ENCODE peak calls at places on chromosomes 3 and 15, in ten cellular contexts. W, F, R, N, D, J, I, Q, K and G are unnamed samples.
A peak's percentile ranks its signal among the peaks of the same experiment; 100 is the strongest.

GRCh38 chr3:17258823-17259436 is 374.2 kb downstream of the PLCL2 start:
- DNase-seq in I (peak; percentile 27), Q (peak; percentile 26), D (no peak), F (no peak), R (no peak), K (peak; percentile 9), J (no peak), W (peak; percentile 35), N (peak; percentile 28), G (peak; percentile 40)

GRCh38 chr15:93217343-93217742 is 128.3 kb upstream of the RGMA start:
- DNase-seq in J (no peak), I (no peak), F (no peak), R (no peak), N (no peak), Q (no peak), W (no peak), D (peak; percentile 27), K (no peak), G (no peak)

GRCh38 chr15:64697911-64698369 is 77.4 kb downstream of the RBPMS2 start:
- DNase-seq in K (no peak), J (no peak), I (no peak), Q (no peak), F (no peak), R (no peak), D (no peak), W (no peak), N (no peak), G (no peak)

GRCh38 chr15:80695099-80695910 is at the start of gene ABHD17C:
- DNase-seq in J (peak; percentile 63), F (peak; percentile 36), W (peak; percentile 62), I (peak; percentile 38), R (peak; percentile 80), D (peak; percentile 67), N (peak; percentile 77), Q (no peak), K (no peak), G (peak; percentile 29)

GRCh38 chr3:52110502-52110901 is 43.7 kb downstream of the POC1A start:
- DNase-seq in J (no peak), W (no peak), Q (no peak), R (no peak), I (no peak), D (no peak), N (no peak), K (no peak), F (no peak), G (no peak)

GRCh38 chr3:30439451-30440053 is 166.8 kb upstream of the TGFBR2 start:
- DNase-seq in N (no peak), I (no peak), K (no peak), D (no peak), R (no peak), Q (no peak), F (no peak), W (no peak), J (no peak), G (no peak)

GRCh38 chr3:41679412-41679811 is 282.5 kb downstream of the ULK4 start:
- DNase-seq in W (no peak), Q (no peak), F (no peak), D (no peak), K (no peak), J (no peak), I (no peak), N (no peak), R (no peak), G (no peak)

GRCh38 chr3:13262493-13263211 is 157.5 kb downstream of the NUP210 start:
- DNase-seq in K (no peak), D (peak; percentile 42), Q (no peak), I (no peak), R (peak; percentile 86), W (peak; percentile 84), F (peak; percentile 87), J (no peak), N (no peak), G (peak; percentile 57)

GRCh38 chr15:81400640-81401236 is 26.7 kb upstream of the TMC3 start:
- DNase-seq in I (peak; percentile 17), J (peak; percentile 13), N (peak; percentile 58), D (no peak), W (peak; percentile 40), F (peak; percentile 9), K (peak; percentile 6), Q (peak; percentile 45), R (no peak), G (peak; percentile 76)

GRCh38 chr3:115685097-115685496 is 61.8 kb downstream of the GAP43 start:
- DNase-seq in W (no peak), F (no peak), K (no peak), I (no peak), N (no peak), J (no peak), Q (no peak), R (no peak), D (no peak), G (no peak)

GRCh38 chr15:33068007-33068441 is 126.5 kb downstream of the FMN1 start:
- DNase-seq in W (no peak), I (no peak), J (peak; percentile 40), K (peak; percentile 31), F (no peak), N (peak; percentile 19), R (peak; percentile 52), D (peak; percentile 56), Q (no peak), G (no peak)

GRCh38 chr15:63605816-63606215 is 8.6 kb downstream of the FBXL22 start:
- DNase-seq in J (no peak), I (no peak), F (no peak), D (no peak), Q (no peak), W (no peak), K (peak; percentile 39), R (no peak), N (no peak), G (peak; percentile 87)

GRCh38 chr15:72284781-72285180 is 12.4 kb upstream of the PARP6 start:
- DNase-seq in J (no peak), K (no peak), W (no peak), Q (no peak), N (no peak), I (no peak), R (no peak), F (no peak), D (no peak), G (no peak)

GRCh38 chr3:151900460-151900859 is 27.0 kb downstream of the SUCNR1 start:
- DNase-seq in R (no peak), Q (no peak), J (no peak), F (no peak), D (no peak), I (no peak), K (no peak), N (no peak), W (no peak), G (no peak)

GRCh38 chr3:33541918-33542317 is 101.7 kb upstream of the UBP1 start:
- DNase-seq in K (no peak), W (no peak), N (no peak), J (no peak), R (no peak), F (no peak), Q (no peak), I (no peak), D (no peak), G (no peak)

GRCh38 chr15:73015493-73015892 is 36.8 kb upstream of the NEO1 start:
- DNase-seq in N (peak; percentile 31), J (no peak), F (no peak), R (no peak), K (no peak), Q (no peak), D (no peak), W (no peak), I (no peak), G (no peak)

GRCh38 chr15:88974392-88974791 is 61.2 kb upstream of the MFGE8 start:
- DNase-seq in D (no peak), F (no peak), W (no peak), R (no peak), I (no peak), N (no peak), K (no peak), Q (no peak), J (no peak), G (no peak)

GRCh38 chr3:112741956-112742355 is 101.0 kb upstream of the CCDC80 start:
- DNase-seq in D (no peak), W (no peak), J (no peak), Q (no peak), N (no peak), I (no peak), K (no peak), R (no peak), F (no peak), G (no peak)

GRCh38 chr15:40115670-40116093 is 7.0 kb upstream of the BMF start:
- DNase-seq in J (no peak), D (no peak), N (no peak), Q (peak; percentile 68), I (no peak), K (peak; percentile 9), F (peak; percentile 90), R (peak; percentile 82), W (peak; percentile 40), G (peak; percentile 25)

GRCh38 chr15:25391971-25392733 is 46.7 kb downstream of the UBE3A start:
- DNase-seq in F (no peak), I (peak; percentile 15), J (no peak), K (no peak), N (no peak), D (no peak), W (no peak), Q (no peak), R (no peak), G (no peak)

GRCh38 chr3:123449092-123449985 is 449 bp upstream of the ADCY5 start:
- DNase-seq in J (no peak), N (peak; percentile 65), W (peak; percentile 62), R (peak; percentile 42), D (peak; percentile 61), K (no peak), I (peak; percentile 15), Q (no peak), F (no peak), G (no peak)

GRCh38 chr15:29612096-29612495 is 210.2 kb downstream of the TJP1 start:
- DNase-seq in F (no peak), Q (no peak), N (no peak), D (no peak), R (no peak), W (no peak), J (no peak), K (no peak), I (peak; percentile 71), G (no peak)

GRCh38 chr3:45497963-45498362 is 96.6 kb upstream of the LIMD1 start:
- DNase-seq in I (no peak), N (no peak), W (no peak), Q (no peak), K (peak; percentile 22), D (no peak), J (no peak), F (peak; percentile 84), R (no peak), G (peak; percentile 19)

GRCh38 chr15:22845289-22845900 is 6.9 kb downstream of the NIPA2 start:
- DNase-seq in F (no peak), D (no peak), W (no peak), R (no peak), N (no peak), Q (no peak), J (no peak), I (no peak), K (no peak), G (no peak)

GRCh38 chr3:166785851-166786250 is 594.2 kb downstream of the ZBBX start:
- DNase-seq in K (no peak), D (no peak), J (no peak), F (no peak), N (no peak), R (no peak), W (no peak), Q (no peak), I (no peak), G (no peak)

GRCh38 chr3:123046262-123046873 is 18.8 kb upstream of the SEMA5B start:
- DNase-seq in J (no peak), N (no peak), D (no peak), W (no peak), R (no peak), Q (no peak), F (no peak), K (no peak), I (no peak), G (no peak)

GRCh38 chr15:65583701-65584100 is 27.2 kb downstream of the INTS14 start:
- DNase-seq in K (peak; percentile 5), F (peak; percentile 61), D (no peak), R (no peak), Q (no peak), N (no peak), I (no peak), W (no peak), J (no peak), G (peak; percentile 62)

GRCh38 chr15:52737720-52738119 is 52.4 kb downstream of the ONECUT1 start:
- DNase-seq in N (no peak), K (no peak), F (no peak), R (no peak), D (no peak), W (no peak), Q (no peak), J (no peak), I (no peak), G (no peak)